ENCODE peak calls at places on chromosomes 16 and 17, in ten cellular contexts. One of them, this sample, is unnamed.

GRCh38 chr17:31052187-31052889 is 42.4 kb upstream of the NF1 start:
- DNase-seq in HS-5: peak; percentile 89
- DNase-seq in GM04504: peak; percentile 96
- DNase-seq in NAMALWA: no peak
- DNase-seq in GM13977: no peak
- DNase-seq in EL: peak; percentile 98
- DNase-seq in dermis blood vessel endothelial cell: no peak
- DNase-seq in NCI-H748 treated with DMSO at 0.1 percent for 48 hours: no peak
- DNase-seq in memory B cell: no peak
- DNase-seq in activated effector memory CD4-positive, alpha-beta T cell treated with anti-CD3 and anti-CD28 coated beads, Interleukin-2, amount 50 U/mL, for 16 hours: no peak
- DNase-seq in this sample: no peak

GRCh38 chr16:49986351-49987124 is 38.5 kb upstream of the CNEP1R1 start:
- DNase-seq in HS-5: no peak
- DNase-seq in GM04504: peak; percentile 31
- DNase-seq in NAMALWA: no peak
- DNase-seq in GM13977: no peak
- DNase-seq in EL: peak; percentile 51
- DNase-seq in dermis blood vessel endothelial cell: peak; percentile 63
- DNase-seq in NCI-H748 treated with DMSO at 0.1 percent for 48 hours: no peak
- DNase-seq in memory B cell: no peak
- DNase-seq in activated effector memory CD4-positive, alpha-beta T cell treated with anti-CD3 and anti-CD28 coated beads, Interleukin-2, amount 50 U/mL, for 16 hours: no peak
- DNase-seq in this sample: no peak

GRCh38 chr17:77884967-77885641 is 73.4 kb upstream of the TNRC6C start:
- DNase-seq in HS-5: no peak
- DNase-seq in GM04504: no peak
- DNase-seq in NAMALWA: no peak
- DNase-seq in GM13977: no peak
- DNase-seq in EL: no peak
- DNase-seq in dermis blood vessel endothelial cell: no peak
- DNase-seq in NCI-H748 treated with DMSO at 0.1 percent for 48 hours: no peak
- DNase-seq in memory B cell: no peak
- DNase-seq in activated effector memory CD4-positive, alpha-beta T cell treated with anti-CD3 and anti-CD28 coated beads, Interleukin-2, amount 50 U/mL, for 16 hours: no peak
- DNase-seq in this sample: no peak

GRCh38 chr17:40486513-40487370 is 14.7 kb downstream of the TNS4 start:
- DNase-seq in HS-5: no peak
- DNase-seq in GM04504: peak; percentile 46
- DNase-seq in NAMALWA: no peak
- DNase-seq in GM13977: no peak
- DNase-seq in EL: peak; percentile 81
- DNase-seq in dermis blood vessel endothelial cell: no peak
- DNase-seq in NCI-H748 treated with DMSO at 0.1 percent for 48 hours: no peak
- DNase-seq in memory B cell: no peak
- DNase-seq in activated effector memory CD4-positive, alpha-beta T cell treated with anti-CD3 and anti-CD28 coated beads, Interleukin-2, amount 50 U/mL, for 16 hours: no peak
- DNase-seq in this sample: no peak

GRCh38 chr16:15993946-15994665 is 44.7 kb downstream of the ABCC1 start:
- DNase-seq in HS-5: no peak
- DNase-seq in GM04504: no peak
- DNase-seq in NAMALWA: no peak
- DNase-seq in GM13977: no peak
- DNase-seq in EL: peak; percentile 46
- DNase-seq in dermis blood vessel endothelial cell: peak; percentile 84
- DNase-seq in NCI-H748 treated with DMSO at 0.1 percent for 48 hours: no peak
- DNase-seq in memory B cell: no peak
- DNase-seq in activated effector memory CD4-positive, alpha-beta T cell treated with anti-CD3 and anti-CD28 coated beads, Interleukin-2, amount 50 U/mL, for 16 hours: no peak
- DNase-seq in this sample: no peak

GRCh38 chr16:70416748-70417616 is 21.9 kb downstream of the ST3GAL2 start:
- DNase-seq in HS-5: no peak
- DNase-seq in GM04504: no peak
- DNase-seq in NAMALWA: peak; percentile 81
- DNase-seq in GM13977: peak; percentile 73
- DNase-seq in EL: no peak
- DNase-seq in dermis blood vessel endothelial cell: no peak
- DNase-seq in NCI-H748 treated with DMSO at 0.1 percent for 48 hours: no peak
- DNase-seq in memory B cell: no peak
- DNase-seq in activated effector memory CD4-positive, alpha-beta T cell treated with anti-CD3 and anti-CD28 coated beads, Interleukin-2, amount 50 U/mL, for 16 hours: no peak
- DNase-seq in this sample: no peak

GRCh38 chr16:3266873-3267537 is 10.6 kb upstream of the MEFV start:
- DNase-seq in HS-5: no peak
- DNase-seq in GM04504: peak; percentile 88
- DNase-seq in NAMALWA: peak; percentile 68
- DNase-seq in GM13977: no peak
- DNase-seq in EL: peak; percentile 59
- DNase-seq in dermis blood vessel endothelial cell: peak; percentile 67
- DNase-seq in NCI-H748 treated with DMSO at 0.1 percent for 48 hours: peak; percentile 22
- DNase-seq in memory B cell: no peak
- DNase-seq in activated effector memory CD4-positive, alpha-beta T cell treated with anti-CD3 and anti-CD28 coated beads, Interleukin-2, amount 50 U/mL, for 16 hours: no peak
- DNase-seq in this sample: no peak

GRCh38 chr17:38676706-38677504 is 2.1 kb upstream of the EPOP start:
- DNase-seq in HS-5: no peak
- DNase-seq in GM04504: peak; percentile 59
- DNase-seq in NAMALWA: peak; percentile 89
- DNase-seq in GM13977: peak; percentile 86
- DNase-seq in EL: peak; percentile 86
- DNase-seq in dermis blood vessel endothelial cell: peak; percentile 93
- DNase-seq in NCI-H748 treated with DMSO at 0.1 percent for 48 hours: peak; percentile 55
- DNase-seq in memory B cell: peak; percentile 86
- DNase-seq in activated effector memory CD4-positive, alpha-beta T cell treated with anti-CD3 and anti-CD28 coated beads, Interleukin-2, amount 50 U/mL, for 16 hours: peak; percentile 92
- DNase-seq in this sample: peak; percentile 74

GRCh38 chr17:75012320-75013076 is at the start of gene MRPL58:
- DNase-seq in HS-5: peak; percentile 49
- DNase-seq in GM04504: peak; percentile 58
- DNase-seq in NAMALWA: peak; percentile 91
- DNase-seq in GM13977: peak; percentile 94
- DNase-seq in EL: peak; percentile 92
- DNase-seq in dermis blood vessel endothelial cell: peak; percentile 91
- DNase-seq in NCI-H748 treated with DMSO at 0.1 percent for 48 hours: peak; percentile 26
- DNase-seq in memory B cell: peak; percentile 78
- DNase-seq in activated effector memory CD4-positive, alpha-beta T cell treated with anti-CD3 and anti-CD28 coated beads, Interleukin-2, amount 50 U/mL, for 16 hours: peak; percentile 93
- DNase-seq in this sample: peak; percentile 66

GRCh38 chr17:63478814-63479494 is 2.1 kb downstream of the ACE start:
- DNase-seq in HS-5: peak; percentile 82
- DNase-seq in GM04504: peak; percentile 90
- DNase-seq in NAMALWA: peak; percentile 81
- DNase-seq in GM13977: peak; percentile 94
- DNase-seq in EL: peak; percentile 94
- DNase-seq in dermis blood vessel endothelial cell: peak; percentile 94
- DNase-seq in NCI-H748 treated with DMSO at 0.1 percent for 48 hours: peak; percentile 36
- DNase-seq in memory B cell: peak; percentile 71
- DNase-seq in activated effector memory CD4-positive, alpha-beta T cell treated with anti-CD3 and anti-CD28 coated beads, Interleukin-2, amount 50 U/mL, for 16 hours: peak; percentile 91
- DNase-seq in this sample: peak; percentile 42

GRCh38 chr16:59971264-59971663 is 1237.1 kb upstream of the GOT2 start:
- DNase-seq in HS-5: peak; percentile 10
- DNase-seq in GM04504: no peak
- DNase-seq in NAMALWA: no peak
- DNase-seq in GM13977: no peak
- DNase-seq in EL: peak; percentile 39
- DNase-seq in dermis blood vessel endothelial cell: no peak
- DNase-seq in NCI-H748 treated with DMSO at 0.1 percent for 48 hours: no peak
- DNase-seq in memory B cell: no peak
- DNase-seq in activated effector memory CD4-positive, alpha-beta T cell treated with anti-CD3 and anti-CD28 coated beads, Interleukin-2, amount 50 U/mL, for 16 hours: no peak
- DNase-seq in this sample: no peak

GRCh38 chr17:4893272-4893671 is 6.1 kb upstream of the C17orf107 start:
- DNase-seq in HS-5: no peak
- DNase-seq in GM04504: no peak
- DNase-seq in NAMALWA: no peak
- DNase-seq in GM13977: no peak
- DNase-seq in EL: no peak
- DNase-seq in dermis blood vessel endothelial cell: no peak
- DNase-seq in NCI-H748 treated with DMSO at 0.1 percent for 48 hours: no peak
- DNase-seq in memory B cell: no peak
- DNase-seq in activated effector memory CD4-positive, alpha-beta T cell treated with anti-CD3 and anti-CD28 coated beads, Interleukin-2, amount 50 U/mL, for 16 hours: no peak
- DNase-seq in this sample: no peak

GRCh38 chr16:1150511-1150982 is 2.4 kb upstream of the CACNA1H start:
- DNase-seq in HS-5: no peak
- DNase-seq in GM04504: peak; percentile 16
- DNase-seq in NAMALWA: peak; percentile 49
- DNase-seq in GM13977: no peak
- DNase-seq in EL: peak; percentile 37
- DNase-seq in dermis blood vessel endothelial cell: no peak
- DNase-seq in NCI-H748 treated with DMSO at 0.1 percent for 48 hours: no peak
- DNase-seq in memory B cell: no peak
- DNase-seq in activated effector memory CD4-positive, alpha-beta T cell treated with anti-CD3 and anti-CD28 coated beads, Interleukin-2, amount 50 U/mL, for 16 hours: peak; percentile 73
- DNase-seq in this sample: no peak

GRCh38 chr17:48262982-48263586 is 155.5 kb downstream of the SNX11 start:
- DNase-seq in HS-5: no peak
- DNase-seq in GM04504: no peak
- DNase-seq in NAMALWA: peak; percentile 56
- DNase-seq in GM13977: peak; percentile 22
- DNase-seq in EL: no peak
- DNase-seq in dermis blood vessel endothelial cell: peak; percentile 66
- DNase-seq in NCI-H748 treated with DMSO at 0.1 percent for 48 hours: peak; percentile 20
- DNase-seq in memory B cell: no peak
- DNase-seq in activated effector memory CD4-positive, alpha-beta T cell treated with anti-CD3 and anti-CD28 coated beads, Interleukin-2, amount 50 U/mL, for 16 hours: no peak
- DNase-seq in this sample: no peak

GRCh38 chr16:75599452-75600277 is 23.4 kb downstream of the ADAT1 start:
- DNase-seq in HS-5: no peak
- DNase-seq in GM04504: no peak
- DNase-seq in NAMALWA: no peak
- DNase-seq in GM13977: no peak
- DNase-seq in EL: no peak
- DNase-seq in dermis blood vessel endothelial cell: peak; percentile 40
- DNase-seq in NCI-H748 treated with DMSO at 0.1 percent for 48 hours: no peak
- DNase-seq in memory B cell: no peak
- DNase-seq in activated effector memory CD4-positive, alpha-beta T cell treated with anti-CD3 and anti-CD28 coated beads, Interleukin-2, amount 50 U/mL, for 16 hours: no peak
- DNase-seq in this sample: no peak

GRCh38 chr17:29835438-29836351 is 94.3 kb downstream of the SSH2 start:
- DNase-seq in HS-5: no peak
- DNase-seq in GM04504: no peak
- DNase-seq in NAMALWA: no peak
- DNase-seq in GM13977: no peak
- DNase-seq in EL: peak; percentile 68
- DNase-seq in dermis blood vessel endothelial cell: no peak
- DNase-seq in NCI-H748 treated with DMSO at 0.1 percent for 48 hours: no peak
- DNase-seq in memory B cell: no peak
- DNase-seq in activated effector memory CD4-positive, alpha-beta T cell treated with anti-CD3 and anti-CD28 coated beads, Interleukin-2, amount 50 U/mL, for 16 hours: no peak
- DNase-seq in this sample: no peak

GRCh38 chr17:34569591-34569990 is 9.8 kb upstream of the TMEM132E start:
- DNase-seq in HS-5: no peak
- DNase-seq in GM04504: no peak
- DNase-seq in NAMALWA: no peak
- DNase-seq in GM13977: no peak
- DNase-seq in EL: no peak
- DNase-seq in dermis blood vessel endothelial cell: no peak
- DNase-seq in NCI-H748 treated with DMSO at 0.1 percent for 48 hours: no peak
- DNase-seq in memory B cell: no peak
- DNase-seq in activated effector memory CD4-positive, alpha-beta T cell treated with anti-CD3 and anti-CD28 coated beads, Interleukin-2, amount 50 U/mL, for 16 hours: no peak
- DNase-seq in this sample: no peak

GRCh38 chr16:12067714-12068401 is 91.3 kb downstream of the SNX29 start:
- DNase-seq in HS-5: peak; percentile 63
- DNase-seq in GM04504: peak; percentile 53
- DNase-seq in NAMALWA: peak; percentile 81
- DNase-seq in GM13977: peak; percentile 76
- DNase-seq in EL: peak; percentile 68
- DNase-seq in dermis blood vessel endothelial cell: peak; percentile 91
- DNase-seq in NCI-H748 treated with DMSO at 0.1 percent for 48 hours: peak; percentile 60
- DNase-seq in memory B cell: peak; percentile 48
- DNase-seq in activated effector memory CD4-positive, alpha-beta T cell treated with anti-CD3 and anti-CD28 coated beads, Interleukin-2, amount 50 U/mL, for 16 hours: peak; percentile 78
- DNase-seq in this sample: no peak

GRCh38 chr17:68290955-68291835 is at the start of the genes ARSG and SLC16A6:
- DNase-seq in HS-5: no peak
- DNase-seq in GM04504: no peak
- DNase-seq in NAMALWA: peak; percentile 86
- DNase-seq in GM13977: peak; percentile 93
- DNase-seq in EL: peak; percentile 73
- DNase-seq in dermis blood vessel endothelial cell: peak; percentile 86
- DNase-seq in NCI-H748 treated with DMSO at 0.1 percent for 48 hours: peak; percentile 58
- DNase-seq in memory B cell: peak; percentile 89
- DNase-seq in activated effector memory CD4-positive, alpha-beta T cell treated with anti-CD3 and anti-CD28 coated beads, Interleukin-2, amount 50 U/mL, for 16 hours: peak; percentile 94
- DNase-seq in this sample: peak; percentile 66

GRCh38 chr17:10787306-10788020 is 16.4 kb downstream of the TMEM238L start:
- DNase-seq in HS-5: no peak
- DNase-seq in GM04504: no peak
- DNase-seq in NAMALWA: no peak
- DNase-seq in GM13977: no peak
- DNase-seq in EL: no peak
- DNase-seq in dermis blood vessel endothelial cell: no peak
- DNase-seq in NCI-H748 treated with DMSO at 0.1 percent for 48 hours: no peak
- DNase-seq in memory B cell: no peak
- DNase-seq in activated effector memory CD4-positive, alpha-beta T cell treated with anti-CD3 and anti-CD28 coated beads, Interleukin-2, amount 50 U/mL, for 16 hours: no peak
- DNase-seq in this sample: no peak

GRCh38 chr17:1455291-1455747 is 713 bp downstream of the CRK start:
- DNase-seq in HS-5: peak; percentile 53
- DNase-seq in GM04504: peak; percentile 58
- DNase-seq in NAMALWA: peak; percentile 59
- DNase-seq in GM13977: peak; percentile 60
- DNase-seq in EL: peak; percentile 80
- DNase-seq in dermis blood vessel endothelial cell: peak; percentile 80
- DNase-seq in NCI-H748 treated with DMSO at 0.1 percent for 48 hours: peak; percentile 46
- DNase-seq in memory B cell: peak; percentile 63
- DNase-seq in activated effector memory CD4-positive, alpha-beta T cell treated with anti-CD3 and anti-CD28 coated beads, Interleukin-2, amount 50 U/mL, for 16 hours: peak; percentile 78
- DNase-seq in this sample: no peak

GRCh38 chr16:87153326-87153725 is 163.9 kb downstream of the C16orf95 start:
- DNase-seq in HS-5: no peak
- DNase-seq in GM04504: no peak
- DNase-seq in NAMALWA: no peak
- DNase-seq in GM13977: no peak
- DNase-seq in EL: no peak
- DNase-seq in dermis blood vessel endothelial cell: no peak
- DNase-seq in NCI-H748 treated with DMSO at 0.1 percent for 48 hours: no peak
- DNase-seq in memory B cell: no peak
- DNase-seq in activated effector memory CD4-positive, alpha-beta T cell treated with anti-CD3 and anti-CD28 coated beads, Interleukin-2, amount 50 U/mL, for 16 hours: no peak
- DNase-seq in this sample: no peak

GRCh38 chr17:68600881-68601564 is at the start of gene FAM20A:
- DNase-seq in HS-5: no peak
- DNase-seq in GM04504: no peak
- DNase-seq in NAMALWA: no peak
- DNase-seq in GM13977: peak; percentile 26
- DNase-seq in EL: no peak
- DNase-seq in dermis blood vessel endothelial cell: peak; percentile 8
- DNase-seq in NCI-H748 treated with DMSO at 0.1 percent for 48 hours: no peak
- DNase-seq in memory B cell: no peak
- DNase-seq in activated effector memory CD4-positive, alpha-beta T cell treated with anti-CD3 and anti-CD28 coated beads, Interleukin-2, amount 50 U/mL, for 16 hours: no peak
- DNase-seq in this sample: no peak

GRCh38 chr17:65259281-65259680 is 122.1 kb downstream of the RGS9 start:
- DNase-seq in HS-5: no peak
- DNase-seq in GM04504: no peak
- DNase-seq in NAMALWA: no peak
- DNase-seq in GM13977: no peak
- DNase-seq in EL: no peak
- DNase-seq in dermis blood vessel endothelial cell: no peak
- DNase-seq in NCI-H748 treated with DMSO at 0.1 percent for 48 hours: no peak
- DNase-seq in memory B cell: no peak
- DNase-seq in activated effector memory CD4-positive, alpha-beta T cell treated with anti-CD3 and anti-CD28 coated beads, Interleukin-2, amount 50 U/mL, for 16 hours: no peak
- DNase-seq in this sample: no peak

GRCh38 chr17:63850401-63850800 is 7.9 kb upstream of the SMARCD2 start:
- DNase-seq in HS-5: no peak
- DNase-seq in GM04504: no peak
- DNase-seq in NAMALWA: no peak
- DNase-seq in GM13977: no peak
- DNase-seq in EL: no peak
- DNase-seq in dermis blood vessel endothelial cell: no peak
- DNase-seq in NCI-H748 treated with DMSO at 0.1 percent for 48 hours: no peak
- DNase-seq in memory B cell: no peak
- DNase-seq in activated effector memory CD4-positive, alpha-beta T cell treated with anti-CD3 and anti-CD28 coated beads, Interleukin-2, amount 50 U/mL, for 16 hours: peak; percentile 42
- DNase-seq in this sample: no peak

GRCh38 chr16:21236831-21237230 is 3.3 kb downstream of the ANKS4B start:
- DNase-seq in HS-5: no peak
- DNase-seq in GM04504: no peak
- DNase-seq in NAMALWA: no peak
- DNase-seq in GM13977: no peak
- DNase-seq in EL: no peak
- DNase-seq in dermis blood vessel endothelial cell: no peak
- DNase-seq in NCI-H748 treated with DMSO at 0.1 percent for 48 hours: no peak
- DNase-seq in memory B cell: no peak
- DNase-seq in activated effector memory CD4-positive, alpha-beta T cell treated with anti-CD3 and anti-CD28 coated beads, Interleukin-2, amount 50 U/mL, for 16 hours: no peak
- DNase-seq in this sample: no peak

GRCh38 chr17:66272699-66273390 is 29.6 kb upstream of the PRKCA start:
- DNase-seq in HS-5: peak; percentile 87
- DNase-seq in GM04504: peak; percentile 70
- DNase-seq in NAMALWA: no peak
- DNase-seq in GM13977: no peak
- DNase-seq in EL: peak; percentile 93
- DNase-seq in dermis blood vessel endothelial cell: peak; percentile 54
- DNase-seq in NCI-H748 treated with DMSO at 0.1 percent for 48 hours: no peak
- DNase-seq in memory B cell: no peak
- DNase-seq in activated effector memory CD4-positive, alpha-beta T cell treated with anti-CD3 and anti-CD28 coated beads, Interleukin-2, amount 50 U/mL, for 16 hours: no peak
- DNase-seq in this sample: no peak